ENCODE peak calls at places on chromosome 5, in eight cellular contexts. L is HEK293T; U is HuH-7; F is suprapubic skin; Q is activated CD4-positive, alpha-beta memory T cell treated with anti-CD3 and anti-CD28 coated beads, Interleukin-2, amount 10 ng/mL, durations not matched to agents 7 days and 5 days; K is MM.1S; O is ascending aorta; N is AG08396. Z is an unnamed sample.

GRCh38 chr5:62719061-62719730 is 140.6 kb downstream of the LRRC70 start:
- DNase-seq in F (no peak), Q (no peak), O (no peak), N (no peak), U (no peak), K (no peak), L (no peak), Z (no peak)

GRCh38 chr5:51397996-51398395 is 14.7 kb downstream of the ISL1 start:
- DNase-seq in F (no peak), K (no peak), N (no peak), L (no peak), Q (no peak), O (no peak), U (no peak), Z (peak; percentile 52)

GRCh38 chr5:78505860-78506259 is 142.7 kb downstream of the LHFPL2 start:
- DNase-seq in U (no peak), F (no peak), L (no peak), N (no peak), Q (no peak), K (no peak), O (no peak), Z (no peak)

GRCh38 chr5:67773439-67773988 is 442.0 kb upstream of the PIK3R1 start:
- DNase-seq in N (no peak), Q (no peak), O (no peak), L (no peak), K (no peak), F (no peak), U (no peak), Z (no peak)

GRCh38 chr5:74290634-74291033 is 349.9 kb downstream of the ENC1 start:
- DNase-seq in U (peak; percentile 5), N (no peak), L (no peak), F (no peak), Q (no peak), K (no peak), O (no peak), Z (no peak)

GRCh38 chr5:80961376-80962281 is 1.5 kb downstream of the RASGRF2 start:
- DNase-seq in F (no peak), U (no peak), Q (peak; percentile 59), L (peak; percentile 19), K (no peak), N (no peak), O (no peak), Z (no peak)

GRCh38 chr5:143828710-143829109 is 16.7 kb downstream of the HMHB1 start:
- DNase-seq in Q (peak; percentile 32), U (no peak), L (no peak), N (no peak), K (peak; percentile 84), F (no peak), O (no peak), Z (no peak)

GRCh38 chr5:60820593-60821487 is 23.2 kb downstream of the ELOVL7 start:
- DNase-seq in F (no peak), N (no peak), U (no peak), O (no peak), L (no peak), K (no peak), Q (no peak), Z (no peak)

GRCh38 chr5:1486271-1486670 is 37.5 kb downstream of the LPCAT1 start:
- DNase-seq in N (no peak), F (no peak), Q (no peak), O (no peak), K (no peak), L (no peak), U (no peak), Z (no peak)

GRCh38 chr5:90529939-90530677 is 724 bp upstream of the LYSMD3 start:
- DNase-seq in O (peak; percentile 10), L (peak; percentile 61), F (no peak), K (peak; percentile 77), Q (peak; percentile 65), N (peak; percentile 78), U (peak; percentile 64), Z (peak; percentile 62)

GRCh38 chr5:76953551-76954382 is 922 bp downstream of the CRHBP start:
- DNase-seq in O (no peak), K (no peak), U (no peak), F (no peak), N (no peak), L (no peak), Q (no peak), Z (peak; percentile 63)

GRCh38 chr5:176639981-176640380 is 7.3 kb upstream of the TSPAN17 start:
- DNase-seq in N (no peak), U (no peak), K (no peak), Q (no peak), F (no peak), L (no peak), O (no peak), Z (no peak)

GRCh38 chr5:30650311-30650710 is 543.2 kb upstream of the CDH6 start:
- DNase-seq in U (no peak), K (no peak), L (no peak), O (no peak), N (no peak), Q (no peak), F (no peak), Z (no peak)

GRCh38 chr5:142686210-142686734 is 382 bp upstream of the FGF1 start:
- DNase-seq in L (no peak), Q (no peak), N (peak; percentile 61), K (no peak), F (no peak), O (no peak), U (no peak), Z (no peak)

GRCh38 chr5:73999306-73999705 is 373.3 kb downstream of the ARHGEF28 start:
- DNase-seq in U (no peak), N (no peak), F (no peak), Q (no peak), O (no peak), K (no peak), L (no peak), Z (no peak)

GRCh38 chr5:139696894-139697658 is 48.9 kb downstream of the CXXC5 start:
- DNase-seq in K (no peak), N (peak; percentile 91), U (no peak), Q (peak; percentile 31), L (no peak), O (no peak), F (no peak), Z (no peak)

GRCh38 chr5:113331201-113331551 is 103.6 kb downstream of the TSSK1B start:
- DNase-seq in Q (no peak), O (no peak), F (no peak), K (no peak), U (no peak), N (no peak), L (no peak), Z (no peak)

Z was measured in glutamatergic neuron.